ENCODE peak calls at places on chromosomes 5 and 9, in four cellular contexts. One of them, this sample, is unnamed.

GRCh38 chr5:36158144-36158543 is 6.2 kb downstream of the SKP2 start:
- DNase-seq in naive B cell: no peak
- DNase-seq in lung: no peak
- DNase-seq in ovary: no peak
- DNase-seq in this sample: no peak

GRCh38 chr5:138647261-138647788 is 72.1 kb upstream of the HSPA9 start:
- DNase-seq in ovary: no peak
- DNase-seq in naive B cell: no peak
- DNase-seq in lung: no peak
- DNase-seq in this sample: no peak

GRCh38 chr9:131335356-131335755 is 45.8 kb downstream of the PLPP7 start:
- DNase-seq in lung: no peak
- DNase-seq in naive B cell: no peak
- DNase-seq in ovary: no peak
- DNase-seq in this sample: no peak

GRCh38 chr5:77774981-77775772 is 962 bp downstream of the TBCA start:
- DNase-seq in naive B cell: no peak
- DNase-seq in ovary: no peak
- DNase-seq in lung: no peak
- DNase-seq in this sample: no peak

GRCh38 chr9:35746583-35746982 is 2.4 kb downstream of the GBA2 start:
- DNase-seq in ovary: no peak
- DNase-seq in lung: no peak
- DNase-seq in naive B cell: no peak
- DNase-seq in this sample: no peak

GRCh38 chr9:126914458-126915280 is at the start of gene RALGPS1:
- DNase-seq in ovary: peak; percentile 97
- DNase-seq in lung: peak; percentile 95
- DNase-seq in naive B cell: peak; percentile 94
- DNase-seq in this sample: peak; percentile 96

GRCh38 chr5:68739752-68740151 is 354.1 kb upstream of the SLC30A5 start:
- DNase-seq in ovary: no peak
- DNase-seq in naive B cell: no peak
- DNase-seq in lung: no peak
- DNase-seq in this sample: no peak

GRCh38 chr5:113245427-113246052 is 189.2 kb downstream of the TSSK1B start:
- DNase-seq in lung: no peak
- DNase-seq in naive B cell: no peak
- DNase-seq in ovary: no peak
- DNase-seq in this sample: no peak

GRCh38 chr9:686381-686813 is 155.1 kb upstream of the DMRT1 start:
- DNase-seq in ovary: no peak
- DNase-seq in lung: no peak
- DNase-seq in naive B cell: no peak
- DNase-seq in this sample: no peak

GRCh38 chr5:55604611-55605067 is 69.9 kb upstream of the PLPP1 start:
- DNase-seq in lung: no peak
- DNase-seq in ovary: no peak
- DNase-seq in naive B cell: no peak
- DNase-seq in this sample: no peak

This sample was measured in NAMALWA.